ENCODE peak calls at places on chromosomes 1 and 21, in six cellular contexts. A, Z, J, S, O and C are unnamed samples. For H3K4me1, the result is how much of the 10 kb centered on the place peaks cover.

GRCh38 chr1:67831850-67832513 is 1.3 kb downstream of the GNG12 start:
- DNase-seq in A (peak), Z (no peak), J (peak), S (no peak), O (peak), C (peak)

GRCh38 chr1:52669696-52670095 is 28.5 kb downstream of the COA7 start:
- DNase-seq in A (no peak), Z (no peak), J (no peak), S (no peak), O (no peak), C (peak)

GRCh38 chr1:106360252-106360651 is 696.2 kb upstream of the PRMT6 start:
- DNase-seq in A (no peak), Z (no peak), J (no peak), S (no peak), O (no peak), C (no peak)

GRCh38 chr1:3772027-3772714 is 378 bp upstream of the SMIM1 start:
- DNase-seq in A (peak), Z (peak), J (peak), S (peak), O (peak), C (peak)

GRCh38 chr1:190124068-190124467 is 353.6 kb downstream of the BRINP3 start:
- DNase-seq in A (no peak), Z (no peak), J (no peak), S (no peak), O (no peak), C (no peak)

GRCh38 chr1:40308036-40308727 is 8.9 kb downstream of the COL9A2 start:
- DNase-seq in A (no peak), Z (no peak), J (no peak), S (no peak), O (peak), C (peak)

GRCh38 chr1:43994794-43995790 is 3.7 kb downstream of the CCDC24 start:
- DNase-seq in A (no peak), Z (peak), J (peak), S (peak), O (no peak), C (no peak)

GRCh38 chr21:38359090-38359489 is 102.3 kb downstream of the KCNJ15 start:
- DNase-seq in A (no peak), Z (no peak), J (no peak), S (no peak), O (no peak), C (no peak)

GRCh38 chr1:30745156-30745833 is 12.3 kb downstream of the LAPTM5 start:
- DNase-seq in A (no peak), Z (peak), J (no peak), S (peak), O (no peak), C (peak)

GRCh38 chr1:30747028-30748008 is 10.3 kb downstream of the LAPTM5 start:
- DNase-seq in A (no peak), Z (peak), J (no peak), S (no peak), O (no peak), C (peak)

GRCh38 chr1:30746212-30747027 is 11.2 kb downstream of the LAPTM5 start:
- DNase-seq in A (no peak), Z (peak), J (no peak), S (no peak), O (no peak), C (peak)

GRCh38 chr1:30744060-30744756 is 13.4 kb downstream of the LAPTM5 start:
- DNase-seq in A (no peak), Z (peak), J (no peak), S (no peak), O (no peak), C (peak)

GRCh38 chr1:30745834-30746208 is 11.8 kb downstream of the LAPTM5 start:
- DNase-seq in A (no peak), Z (no peak), J (no peak), S (no peak), O (no peak), C (peak)
- H3K4me1 ChIP-seq in A (under half), Z (half or more), J (under half), S (half or more), O (under half), C (under half)

DNA sequence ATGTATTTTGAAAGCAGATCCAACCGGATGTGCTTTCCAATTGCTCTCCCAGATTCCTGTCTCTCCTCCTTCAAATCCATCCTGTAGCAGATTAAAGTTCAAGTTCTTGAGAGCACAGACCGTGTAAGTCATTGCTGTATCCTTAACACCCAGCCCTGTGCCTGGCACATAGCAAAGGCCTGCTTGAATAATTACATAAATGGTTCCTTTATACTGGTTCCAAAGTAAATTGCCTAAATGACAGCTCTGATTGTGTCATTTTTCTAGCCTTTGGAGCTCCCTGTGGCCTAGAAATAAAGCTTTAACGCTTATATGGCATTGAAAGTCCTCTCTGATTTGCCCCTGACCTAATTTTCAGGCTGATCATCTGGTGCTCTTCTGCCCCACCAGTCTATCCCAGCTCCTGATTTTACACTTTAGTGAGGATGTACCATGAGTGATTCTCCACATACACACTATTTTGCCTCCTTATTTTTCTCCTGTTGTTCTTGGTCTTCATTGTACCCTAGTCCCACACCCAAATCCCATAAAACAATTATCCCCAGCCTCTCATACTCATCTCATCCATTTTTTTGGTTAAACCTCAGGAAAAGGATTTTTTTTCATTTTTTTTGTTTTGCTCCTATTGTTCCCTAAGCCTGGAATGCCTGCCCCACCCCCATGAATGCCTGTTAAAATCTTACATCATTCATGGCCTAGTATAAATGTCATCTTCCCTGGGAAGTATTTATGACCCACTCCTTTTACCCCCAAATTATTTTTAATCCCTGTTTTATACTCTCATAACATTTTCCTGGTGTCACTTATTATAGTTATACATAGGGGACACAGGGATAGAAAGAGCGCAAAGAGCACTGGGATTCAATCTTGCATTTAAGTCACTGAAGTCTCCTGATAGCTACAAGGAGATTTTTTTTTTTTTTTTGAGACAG is 4.7 kb upstream of the LINGO4 start:
- DNase-seq in A (no peak), Z (no peak), J (no peak), S (no peak), O (no peak), C (no peak)
- H3K27ac ChIP-seq in A (no peak), Z (no peak), J (no peak), S (no peak), O (no peak), C (no peak)

GRCh38 chr1:203480525-203481084 is 5.0 kb downstream of the PRELP start:
- DNase-seq in A (peak), Z (peak), J (peak), S (no peak), O (peak), C (peak)

GRCh38 chr1:203479646-203480045 is 4.0 kb downstream of the PRELP start:
- DNase-seq in A (no peak), Z (no peak), J (no peak), S (no peak), O (no peak), C (no peak)

GRCh38 chr1:203480084-203480483 is 4.5 kb downstream of the PRELP start:
- DNase-seq in A (no peak), Z (no peak), J (no peak), S (no peak), O (no peak), C (no peak)

GRCh38 chr1:203478986-203479385 is 3.4 kb downstream of the PRELP start:
- DNase-seq in A (no peak), Z (no peak), J (no peak), S (no peak), O (no peak), C (no peak)

DNA sequence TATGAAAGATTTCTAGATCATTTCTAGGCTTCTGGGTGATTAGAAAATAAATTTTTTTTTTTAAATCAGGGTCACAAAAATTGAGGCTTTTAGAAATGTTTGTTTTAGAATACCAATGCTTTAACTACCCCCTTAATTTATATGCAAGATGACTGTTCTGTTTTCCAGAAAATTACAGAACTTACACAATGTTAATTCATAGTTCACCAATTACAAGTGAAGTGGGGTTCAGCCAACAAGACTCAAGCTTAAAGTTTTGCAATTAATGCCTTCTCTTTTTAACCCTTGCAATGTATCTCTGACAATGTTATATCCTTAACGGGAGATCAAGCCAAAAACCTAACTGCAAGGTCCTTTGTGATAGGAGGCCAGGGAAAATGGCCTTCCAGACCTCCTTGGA is 5.6 kb downstream of the PRELP start:
- DNase-seq in A (no peak), Z (no peak), J (no peak), S (no peak), O (no peak), C (no peak)
- H3K4me1 ChIP-seq in A (under half), Z (under half), J (under half), S (under half), O (under half), C (under half)

GRCh38 chr1:54566438-54567141 is 18.6 kb downstream of the ACOT11 start:
- DNase-seq in A (no peak), Z (no peak), J (no peak), S (no peak), O (peak), C (peak)
- H3K27ac ChIP-seq in A (no peak), Z (no peak), J (no peak), S (no peak), O (peak), C (no peak)

DNA sequence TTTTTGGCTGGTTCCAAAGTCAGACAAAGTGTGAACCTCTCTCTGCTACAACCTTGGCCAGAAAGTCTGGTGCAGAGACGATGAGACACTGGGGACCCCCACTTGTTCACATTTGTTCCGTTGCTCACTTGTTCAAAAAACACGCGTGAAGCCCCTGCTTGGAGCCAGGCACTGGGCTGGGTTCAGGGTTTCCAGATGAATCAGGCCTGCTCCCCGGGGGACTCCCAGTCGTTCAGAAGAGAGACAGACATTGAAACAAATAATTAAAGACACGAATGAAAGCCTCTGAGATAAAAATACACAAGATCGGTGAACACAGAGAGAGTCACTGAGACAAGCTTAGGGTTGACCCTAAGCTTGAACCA is 101.5 kb upstream of the RUNX3 start:
- DNase-seq in A (no peak), Z (no peak), J (no peak), S (no peak), O (no peak), C (peak)
- H3K4me1 ChIP-seq in A (under half), Z (under half), J (under half), S (under half), O (under half), C (under half)

GRCh38 chr1:10640079-10640578 is 156.3 kb downstream of the CASZ1 start:
- DNase-seq in A (no peak), Z (no peak), J (no peak), S (no peak), O (no peak), C (no peak)
- H3K27ac ChIP-seq in A (no peak), Z (no peak), J (peak), S (no peak), O (peak), C (no peak)

DNA sequence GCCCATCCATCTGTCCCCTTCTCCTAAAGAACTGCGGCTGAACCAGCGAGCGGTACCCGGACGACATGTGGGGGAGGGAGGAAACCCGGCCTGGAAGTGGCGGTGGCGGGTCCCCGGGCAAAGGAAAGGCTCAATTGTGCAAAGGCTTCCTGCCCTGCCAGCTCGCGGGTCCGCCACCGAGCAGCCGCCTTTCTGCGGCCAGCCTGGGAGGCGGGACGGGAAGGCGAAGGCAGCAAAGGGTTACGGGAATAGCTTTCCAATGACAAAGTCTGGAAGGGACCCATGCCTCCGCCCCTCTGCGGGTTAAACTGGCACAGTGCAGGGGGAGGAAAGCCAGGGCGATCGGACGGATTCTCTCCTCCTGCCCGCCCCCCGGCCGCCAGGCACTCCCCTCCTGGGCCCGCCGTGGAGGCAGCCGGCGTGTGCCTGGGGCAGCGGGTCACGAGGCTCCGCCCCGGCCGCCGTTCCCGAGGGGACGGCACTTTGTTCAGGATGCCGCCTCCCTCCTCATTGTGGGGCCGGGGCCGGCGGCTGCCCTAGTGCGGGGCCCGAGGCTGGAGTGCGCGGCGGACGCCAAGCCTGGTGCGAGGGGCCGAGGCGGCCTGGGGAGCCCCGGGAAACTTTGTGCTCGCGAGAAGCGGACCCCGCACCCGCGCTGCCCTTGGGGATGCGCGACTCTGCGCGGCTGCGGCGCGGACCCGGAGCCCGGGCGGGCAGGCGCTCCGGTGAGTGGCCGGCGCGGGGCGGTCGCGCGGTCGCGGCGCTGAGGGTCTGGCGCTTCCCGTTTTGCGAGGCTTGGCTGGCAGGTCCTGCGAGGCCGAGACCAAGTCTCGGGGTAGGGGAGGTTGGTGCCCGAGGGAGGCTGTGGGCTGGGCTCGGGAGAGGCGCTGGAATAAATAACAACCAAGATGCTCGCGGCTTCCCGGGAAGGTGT is at the start of gene NAV1:
- DNase-seq in A (peak), Z (no peak), J (peak), S (no peak), O (peak), C (peak)
- H3K4me1 ChIP-seq in A (under half), Z (under half), J (under half), S (under half), O (half or more), C (half or more)

GRCh38 chr1:21289127-21289526 is 1.1 kb downstream of the ECE1 start:
- DNase-seq in A (no peak), Z (no peak), J (no peak), S (no peak), O (no peak), C (peak)
- H3K27ac ChIP-seq in A (peak), Z (no peak), J (peak), S (no peak), O (peak), C (no peak)

GRCh38 chr1:76130992-76131391 is 56.4 kb downstream of the ST6GALNAC3 start:
- DNase-seq in A (no peak), Z (no peak), J (no peak), S (no peak), O (no peak), C (no peak)
- H3K4me1 ChIP-seq in A (under half), Z (under half), J (under half), S (under half), O (under half), C (under half)